ENCODE peak calls at places on chromosomes 11 and 22, in nine cellular contexts. G is stimulated activated CD8-positive, alpha-beta memory T cell treated with anti-CD3 and anti-CD28 coated beads, Interleukin-7, amount 100 ng/mL, for 48 hours; D is T-cell; B is H54; J is DMS 273 treated with DMSO at 0.1 percent for 48 hours; A is tibial nerve; R is HT1080; Z is astrocyte; U is posterior cingulate gyrus. L is an unnamed sample.

GRCh38 chr11:126406368-126406767 is 50.9 kb downstream of the ST3GAL4 start:
- DNase-seq in G (no peak), D (no peak), B (no peak), J (no peak), A (no peak), R (no peak), Z (no peak), U (no peak), L (no peak)

GRCh38 chr22:19232620-19233019 is 54.1 kb upstream of the SLC25A1 start:
- DNase-seq in G (no peak), D (no peak), B (no peak), J (no peak), A (no peak), R (no peak), Z (no peak), U (no peak), L (no peak)

GRCh38 chr11:113992459-113993105 is 17.7 kb downstream of the HTR3A start:
- DNase-seq in G (no peak), D (no peak), B (no peak), J (no peak), A (no peak), R (no peak), Z (no peak), U (no peak), L (no peak)

GRCh38 chr22:42994917-42995562 is 19.9 kb downstream of the PACSIN2 start:
- DNase-seq in G (no peak), D (no peak), B (no peak), J (no peak), A (peak), R (peak), Z (peak), U (no peak), L (no peak)

GRCh38 chr11:83072689-83073242 is 1.1 kb upstream of the RAB30 start:
- DNase-seq in G (no peak), D (no peak), B (no peak), J (no peak), A (no peak), R (no peak), Z (no peak), U (no peak), L (no peak)

GRCh38 chr11:46279393-46280099 is 2.1 kb downstream of the CREB3L1 start:
- DNase-seq in G (no peak), D (no peak), B (no peak), J (peak), A (no peak), R (peak), Z (peak), U (peak), L (peak)

GRCh38 chr11:12420706-12421105 is 43.3 kb downstream of the PARVA start:
- DNase-seq in G (no peak), D (no peak), B (no peak), J (no peak), A (no peak), R (no peak), Z (no peak), U (no peak), L (no peak)

GRCh38 chr11:120124355-120124754 is 13.6 kb downstream of the TRIM29 start:
- DNase-seq in G (no peak), D (no peak), B (no peak), J (no peak), A (no peak), R (no peak), Z (no peak), U (no peak), L (no peak)

GRCh38 chr22:33162196-33162595 is 104.0 kb upstream of the SYN3 start:
- DNase-seq in G (no peak), D (no peak), B (no peak), J (no peak), A (no peak), R (no peak), Z (no peak), U (no peak), L (no peak)

GRCh38 chr22:46033256-46034200 is 56.6 kb upstream of the WNT7B start:
- DNase-seq in G (no peak), D (no peak), B (no peak), J (no peak), A (no peak), R (peak), Z (no peak), U (no peak), L (no peak)

GRCh38 chr11:2526808-2527381 is 82.1 kb downstream of the KCNQ1 start:
- DNase-seq in G (no peak), D (no peak), B (no peak), J (no peak), A (no peak), R (no peak), Z (no peak), U (no peak), L (peak)

GRCh38 chr22:48941903-48942625 is 885.6 kb downstream of the BRD1 start:
- DNase-seq in G (no peak), D (no peak), B (no peak), J (no peak), A (no peak), R (no peak), Z (no peak), U (no peak), L (no peak)

GRCh38 chr11:86481399-86481798 is 106.7 kb downstream of the CCDC81 start:
- DNase-seq in G (no peak), D (no peak), B (no peak), J (no peak), A (no peak), R (no peak), Z (no peak), U (no peak), L (no peak)

GRCh38 chr11:19237813-19238212 is 2.9 kb downstream of the E2F8 start:
- DNase-seq in G (no peak), D (no peak), B (no peak), J (no peak), A (no peak), R (no peak), Z (no peak), U (no peak), L (no peak)

GRCh38 chr11:19281041-19281440 is 40.3 kb upstream of the E2F8 start:
- DNase-seq in G (no peak), D (peak), B (no peak), J (no peak), A (no peak), R (no peak), Z (no peak), U (no peak), L (no peak)

GRCh38 chr11:70075836-70076235 is 2.3 kb upstream of the ANO1 start:
- DNase-seq in G (no peak), D (no peak), B (no peak), J (no peak), A (no peak), R (no peak), Z (no peak), U (no peak), L (peak)